ENCODE peak calls at places on chromosomes 16 and 17, in seven cellular contexts. T is mammary epithelial cell; A is Caco-2; F is heart left ventricle; U is colonic mucosa; Y is CD4-positive, CD25-positive, alpha-beta regulatory T cell; Q is mesendoderm. J is an unnamed sample.

GRCh38 chr16:29862383-29862883 is 593 bp downstream of the CDIPT start:
- DNase-seq in T (peak; percentile 30), A (no peak), F (no peak), U (peak; percentile 39), Y (no peak), Q (peak; percentile 27), J (no peak)

GRCh38 chr17:32370426-32370825 is 20.5 kb downstream of the ZNF207 start:
- DNase-seq in T (no peak), A (no peak), F (no peak), U (no peak), Y (peak; percentile 25), Q (no peak), J (no peak)

GRCh38 chr17:68424188-68424587 is 33.1 kb downstream of the WIPI1 start:
- DNase-seq in T (no peak), A (no peak), F (no peak), U (no peak), Y (no peak), Q (no peak), J (no peak)

GRCh38 chr16:12417830-12418229 is 385.9 kb downstream of the CPPED1 start:
- DNase-seq in T (no peak), A (no peak), F (no peak), U (no peak), Y (no peak), Q (no peak), J (no peak)

GRCh38 chr16:4214215-4214621 is 27.7 kb downstream of the SRL start:
- DNase-seq in T (peak; percentile 90), A (no peak), F (no peak), U (no peak), Y (no peak), Q (peak; percentile 69), J (no peak)

GRCh38 chr16:15647615-15648014 is 2.4 kb upstream of the NDE1 start:
- DNase-seq in T (no peak), A (no peak), F (no peak), U (no peak), Y (no peak), Q (no peak), J (no peak)

GRCh38 chr16:25709182-25709581 is 17.4 kb downstream of the HS3ST4 start:
- DNase-seq in T (no peak), A (no peak), F (no peak), U (no peak), Y (no peak), Q (peak; percentile 54), J (no peak)

GRCh38 chr16:61289141-61289540 is 747.1 kb downstream of the CDH8 start:
- DNase-seq in T (no peak), A (no peak), F (no peak), U (no peak), Y (no peak), Q (no peak), J (no peak)

GRCh38 chr16:73483076-73483791 is 435.3 kb upstream of the ZFHX3 start:
- DNase-seq in T (no peak), A (no peak), F (no peak), U (no peak), Y (no peak), Q (peak; percentile 84), J (no peak)

GRCh38 chr16:56841233-56841632 is 23.8 kb upstream of the SLC12A3 start:
- DNase-seq in T (no peak), A (no peak), F (no peak), U (no peak), Y (no peak), Q (no peak), J (no peak)

GRCh38 chr16:2838928-2839327 is 8.8 kb downstream of the ZG16B start:
- DNase-seq in T (peak; percentile 69), A (peak; percentile 73), F (peak; percentile 57), U (peak; percentile 65), Y (peak; percentile 60), Q (peak; percentile 89), J (peak; percentile 51)

GRCh38 chr16:68548947-68549346 is 9.9 kb downstream of the ZFP90 start:
- DNase-seq in T (no peak), A (no peak), F (no peak), U (no peak), Y (peak; percentile 42), Q (no peak), J (no peak)

GRCh38 chr16:48232459-48233040 is 11.6 kb upstream of the LONP2 start:
- DNase-seq in T (peak; percentile 25), A (no peak), F (no peak), U (no peak), Y (peak; percentile 20), Q (no peak), J (no peak)

GRCh38 chr17:18267927-18268711 is 7.7 kb downstream of the MIEF2 start:
- DNase-seq in T (peak; percentile 48), A (no peak), F (no peak), U (no peak), Y (no peak), Q (peak; percentile 96), J (no peak)

GRCh38 chr16:50573279-50573678 is 25.1 kb downstream of the NKD1 start:
- DNase-seq in T (no peak), A (no peak), F (no peak), U (no peak), Y (no peak), Q (no peak), J (no peak)

GRCh38 chr16:68866933-68867332 is 23.6 kb downstream of the TANGO6 start:
- DNase-seq in T (no peak), A (no peak), F (no peak), U (no peak), Y (no peak), Q (no peak), J (peak; percentile 18)

GRCh38 chr17:76094046-76094445 is 9.5 kb downstream of the EXOC7 start:
- DNase-seq in T (no peak), A (no peak), F (no peak), U (no peak), Y (no peak), Q (no peak), J (no peak)
- H3K36me3 ChIP-seq in T (peaks cover 7% of the 10 kb centered on the region), A (peaks cover 5% of the 10 kb centered on the region), F (peaks cover 47% of the 10 kb centered on the region), U (peaks cover 26% of the 10 kb centered on the region), Y (peaks cover 83% of the 10 kb centered on the region), Q (peaks cover 14% of the 10 kb centered on the region), J (peaks cover 38% of the 10 kb centered on the region)

DNA sequence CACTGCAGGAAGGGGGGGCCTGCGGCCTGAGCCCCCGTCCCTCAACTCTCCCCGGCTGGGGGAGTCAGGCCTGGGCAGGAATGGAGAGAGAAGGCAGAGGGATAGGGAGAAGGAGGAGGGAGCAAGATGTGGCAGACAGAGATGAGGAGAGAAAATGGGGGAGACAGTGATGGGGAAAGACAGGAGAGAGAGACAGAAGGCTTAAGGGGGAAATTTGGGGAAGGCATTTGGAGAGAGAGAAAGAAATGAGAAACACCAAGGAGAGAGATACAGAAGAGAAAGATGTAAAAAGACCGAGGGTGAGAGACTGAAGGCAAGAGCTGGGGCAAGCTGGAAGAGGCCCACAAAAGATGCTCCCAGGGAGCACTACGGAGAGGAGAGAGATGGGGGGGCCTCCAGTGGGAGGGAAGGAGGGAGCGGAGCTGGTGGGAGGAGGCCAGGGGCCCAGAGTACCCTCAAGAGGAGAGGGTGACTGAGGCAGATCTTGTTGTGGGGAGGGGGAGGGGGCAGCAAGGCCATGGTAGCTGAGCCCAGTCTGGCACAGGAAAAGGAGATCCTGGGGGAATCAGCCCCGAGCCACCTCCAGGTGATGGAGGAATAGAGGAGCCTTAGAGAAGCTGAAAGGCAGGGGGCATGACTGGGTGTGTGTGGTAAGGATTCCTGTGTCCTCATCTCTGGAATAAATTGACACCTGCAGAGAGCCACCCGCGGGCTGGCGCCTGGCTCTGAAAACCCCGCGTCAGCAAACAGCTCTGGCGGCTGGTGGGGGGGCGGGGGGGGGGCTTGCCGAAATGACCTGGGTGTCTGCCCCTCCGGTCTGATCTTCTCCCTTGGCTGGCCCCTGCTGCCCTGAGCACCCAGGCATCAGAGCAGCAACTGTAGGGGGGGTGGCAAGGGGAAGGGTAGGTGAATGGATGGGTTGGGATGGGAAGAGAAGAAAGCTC is 1.5 kb upstream of the NLGN2 start:
- DNase-seq in T (no peak), A (no peak), F (no peak), U (no peak), Y (no peak), Q (peak; percentile 47), J (no peak)
- H3K4me3 ChIP-seq in T (no peak overlapping the region), A (no peak overlapping the region), F (peak overlapping the region; percentile 71), U (peak overlapping the region; percentile 44), Y (no peak overlapping the region), Q (peak overlapping the region; percentile 90), J (no peak overlapping the region)

GRCh38 chr16:74949309-74949708 is 35.6 kb downstream of the WDR59 start:
- DNase-seq in T (no peak), A (no peak), F (no peak), U (no peak), Y (no peak), Q (no peak), J (no peak)

GRCh38 chr16:74951206-74951605 is 33.7 kb downstream of the WDR59 start:
- DNase-seq in T (no peak), A (no peak), F (no peak), U (no peak), Y (no peak), Q (no peak), J (no peak)

GRCh38 chr16:74951676-74952075 is 33.2 kb downstream of the WDR59 start:
- DNase-seq in T (no peak), A (no peak), F (no peak), U (no peak), Y (no peak), Q (no peak), J (no peak)

GRCh38 chr16:74950511-74950910 is 34.4 kb downstream of the WDR59 start:
- DNase-seq in T (no peak), A (no peak), F (no peak), U (no peak), Y (no peak), Q (no peak), J (no peak)

DNA sequence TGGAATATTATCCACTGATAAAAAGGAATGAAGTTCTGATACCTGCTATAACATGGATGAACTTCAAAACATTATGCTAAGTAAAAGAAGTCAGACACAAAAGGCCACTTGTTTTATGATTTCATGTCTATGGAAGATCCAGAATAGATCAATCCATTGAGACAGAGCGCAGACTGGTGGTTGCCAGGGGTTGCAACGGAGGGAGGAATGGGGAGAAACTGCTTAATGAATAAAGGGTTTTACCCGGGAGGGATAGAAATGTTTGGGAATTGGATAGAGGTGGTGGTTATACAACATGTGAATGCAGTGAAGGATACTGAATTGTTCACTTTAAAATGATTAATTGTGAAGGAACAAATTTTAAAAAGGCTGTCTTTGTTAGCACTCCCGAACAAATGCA is 30.2 kb downstream of the WDR59 start:
- DNase-seq in T (no peak), A (no peak), F (no peak), U (no peak), Y (no peak), Q (no peak), J (no peak)
- H3K36me3 ChIP-seq in T (peaks cover 24% of the 10 kb centered on the region), A (peaks cover 7% of the 10 kb centered on the region), F (no peaks in the 10 kb centered on the region), U (no peaks in the 10 kb centered on the region), Y (peaks cover 47% of the 10 kb centered on the region), Q (peaks cover 3% of the 10 kb centered on the region), J (peaks cover 14% of the 10 kb centered on the region)

GRCh38 chr16:53817117-53817516 is 113.2 kb downstream of the FTO start:
- DNase-seq in T (peak; percentile 87), A (no peak), F (no peak), U (no peak), Y (no peak), Q (peak; percentile 51), J (no peak)

GRCh38 chr16:53822936-53823529 is 119.1 kb downstream of the FTO start:
- DNase-seq in T (peak; percentile 24), A (no peak), F (no peak), U (no peak), Y (peak; percentile 78), Q (no peak), J (no peak)

GRCh38 chr16:53817812-53818211 is 113.9 kb downstream of the FTO start:
- DNase-seq in T (no peak), A (no peak), F (no peak), U (no peak), Y (no peak), Q (no peak), J (no peak)

GRCh38 chr16:53821957-53822625 is 118.1 kb downstream of the FTO start:
- DNase-seq in T (peak; percentile 61), A (no peak), F (no peak), U (no peak), Y (no peak), Q (peak; percentile 64), J (no peak)

GRCh38 chr16:53821487-53821886 is 117.5 kb downstream of the FTO start:
- DNase-seq in T (peak; percentile 65), A (no peak), F (no peak), U (no peak), Y (no peak), Q (peak; percentile 11), J (no peak)
- H3K4me3 ChIP-seq in T (no peak overlapping the region), A (no peak overlapping the region), F (no peak overlapping the region), U (no peak overlapping the region), Y (no peak overlapping the region), Q (no peak overlapping the region), J (no peak overlapping the region)